ENCODE peak calls at places on chromosomes 2 and 18, in nine cellular contexts. B is upper lobe of right lung; I is CD8-positive, alpha-beta memory T cell; T is naive thymus-derived CD4-positive, alpha-beta T cell; G is uterus; H is heart left ventricle; J is tibial nerve; Y is ovary; D is neural progenitor cell. Q is an unnamed sample.

GRCh38 chr2:198127627-198128026 is 323.2 kb downstream of the PLCL1 start:
- DNase-seq in B (no peak), I (peak; percentile 7), T (peak; percentile 45), G (peak; percentile 19), H (peak; percentile 38), J (no peak), Y (peak; percentile 40), D (peak; percentile 81), Q (no peak)

GRCh38 chr18:8167036-8167435 is 442.2 kb upstream of the RAB12 start:
- DNase-seq in B (no peak), I (no peak), T (no peak), G (no peak), H (no peak), J (no peak), Y (no peak), D (no peak), Q (no peak)

GRCh38 chr2:79630060-79630459 is 117.2 kb downstream of the CTNNA2 start:
- DNase-seq in B (no peak), I (no peak), T (no peak), G (no peak), H (no peak), J (no peak), Y (no peak), D (no peak), Q (no peak)

GRCh38 chr2:122545821-122546220 is 790.4 kb downstream of the TSN start:
- DNase-seq in B (no peak), I (no peak), T (no peak), G (no peak), H (no peak), J (no peak), Y (no peak), D (no peak), Q (no peak)

GRCh38 chr2:152694161-152694661 is 23.1 kb downstream of the PRPF40A start:
- DNase-seq in B (no peak), I (peak; percentile 7), T (peak; percentile 17), G (no peak), H (no peak), J (no peak), Y (no peak), D (no peak), Q (no peak)

GRCh38 chr2:193153576-193153975 is 958.8 kb upstream of the TMEFF2 start:
- DNase-seq in B (no peak), I (no peak), T (no peak), G (no peak), H (no peak), J (no peak), Y (no peak), D (no peak), Q (no peak)

GRCh38 chr18:2881490-2882195 is 34.8 kb downstream of the EMILIN2 start:
- DNase-seq in B (no peak), I (no peak), T (no peak), G (peak; percentile 95), H (no peak), J (peak; percentile 61), Y (peak; percentile 91), D (no peak), Q (no peak)

GRCh38 chr2:210233487-210233886 is 8.2 kb upstream of the ACADL start:
- DNase-seq in B (peak; percentile 73), I (no peak), T (no peak), G (no peak), H (no peak), J (peak; percentile 90), Y (peak; percentile 83), D (no peak), Q (no peak)

GRCh38 chr2:10045561-10046355 is 2.4 kb downstream of the KLF11 start:
- DNase-seq in B (peak; percentile 67), I (no peak), T (no peak), G (no peak), H (no peak), J (no peak), Y (peak; percentile 62), D (no peak), Q (no peak)
- H3K4me1 ChIP-seq in B (peaks cover 38% of the 10 kb centered on the region), I (peaks cover 17% of the 10 kb centered on the region), T (peaks cover 6% of the 10 kb centered on the region), G (peaks cover 7% of the 10 kb centered on the region), H (peaks cover 39% of the 10 kb centered on the region), J (peaks cover 74% of the 10 kb centered on the region), Y (peaks cover 14% of the 10 kb centered on the region), D (peaks cover 3% of the 10 kb centered on the region), Q (peaks cover 72% of the 10 kb centered on the region)

DNA sequence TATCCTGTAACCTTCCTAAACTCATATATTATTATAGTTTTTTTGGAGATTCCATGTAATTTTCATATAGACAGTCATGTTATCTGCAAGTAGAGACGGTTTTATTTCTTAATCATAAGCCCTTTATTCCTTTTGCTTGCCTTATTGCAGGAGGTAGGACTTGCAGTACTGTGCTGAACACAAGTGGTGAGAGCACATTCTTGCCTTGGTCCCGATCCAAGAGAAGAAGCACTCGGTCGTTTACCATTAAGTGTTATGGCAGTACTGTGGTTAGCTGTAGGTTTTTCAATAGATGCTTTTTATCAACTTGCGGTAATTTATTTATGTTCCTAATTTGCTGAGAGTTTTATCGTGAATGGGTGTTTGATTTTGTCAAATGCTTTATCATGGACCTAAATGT is 305.7 kb downstream of the DYSF start:
- DNase-seq in B (no peak), I (no peak), T (no peak), G (no peak), H (no peak), J (no peak), Y (no peak), D (no peak), Q (no peak)
- H3K4me1 ChIP-seq in B (no peaks in the 10 kb centered on the region), I (no peaks in the 10 kb centered on the region), T (no peaks in the 10 kb centered on the region), G (no peaks in the 10 kb centered on the region), H (no peaks in the 10 kb centered on the region), J (no peaks in the 10 kb centered on the region), Y (no peaks in the 10 kb centered on the region), D (no peaks in the 10 kb centered on the region), Q (no peaks in the 10 kb centered on the region)

GRCh38 chr2:169761970-169762292 is 28.3 kb downstream of the KLHL23 start:
- DNase-seq in B (no peak), I (no peak), T (no peak), G (no peak), H (no peak), J (no peak), Y (no peak), D (no peak), Q (no peak)

GRCh38 chr2:169757778-169758177 is 24.1 kb downstream of the KLHL23 start:
- DNase-seq in B (no peak), I (no peak), T (no peak), G (no peak), H (no peak), J (no peak), Y (no peak), D (no peak), Q (no peak)

GRCh38 chr2:169757356-169757755 is 23.7 kb downstream of the KLHL23 start:
- DNase-seq in B (no peak), I (no peak), T (no peak), G (no peak), H (no peak), J (no peak), Y (no peak), D (no peak), Q (no peak)

GRCh38 chr2:169759987-169760386 is 26.4 kb downstream of the KLHL23 start:
- DNase-seq in B (no peak), I (no peak), T (no peak), G (no peak), H (no peak), J (no peak), Y (no peak), D (no peak), Q (no peak)

GRCh38 chr2:169761251-169761969 is 27.8 kb downstream of the KLHL23 start:
- DNase-seq in B (no peak), I (no peak), T (no peak), G (no peak), H (no peak), J (no peak), Y (no peak), D (no peak), Q (no peak)
- H3K4me1 ChIP-seq in B (no peaks in the 10 kb centered on the region), I (no peaks in the 10 kb centered on the region), T (no peaks in the 10 kb centered on the region), G (no peaks in the 10 kb centered on the region), H (no peaks in the 10 kb centered on the region), J (no peaks in the 10 kb centered on the region), Y (no peaks in the 10 kb centered on the region), D (no peaks in the 10 kb centered on the region), Q (no peaks in the 10 kb centered on the region)

GRCh38 chr2:36380624-36381481 is 25.3 kb downstream of the CRIM1 start:
- DNase-seq in B (peak; percentile 71), I (no peak), T (no peak), G (no peak), H (peak; percentile 46), J (no peak), Y (peak; percentile 43), D (peak; percentile 68), Q (no peak)
- H3K4me1 ChIP-seq in B (peaks cover 33% of the 10 kb centered on the region), I (no peaks in the 10 kb centered on the region), T (no peaks in the 10 kb centered on the region), G (peaks cover 2% of the 10 kb centered on the region), H (peaks cover 18% of the 10 kb centered on the region), J (peaks cover 53% of the 10 kb centered on the region), Y (peaks cover 22% of the 10 kb centered on the region), D (peaks cover 25% of the 10 kb centered on the region), Q (peaks cover 42% of the 10 kb centered on the region)

DNA sequence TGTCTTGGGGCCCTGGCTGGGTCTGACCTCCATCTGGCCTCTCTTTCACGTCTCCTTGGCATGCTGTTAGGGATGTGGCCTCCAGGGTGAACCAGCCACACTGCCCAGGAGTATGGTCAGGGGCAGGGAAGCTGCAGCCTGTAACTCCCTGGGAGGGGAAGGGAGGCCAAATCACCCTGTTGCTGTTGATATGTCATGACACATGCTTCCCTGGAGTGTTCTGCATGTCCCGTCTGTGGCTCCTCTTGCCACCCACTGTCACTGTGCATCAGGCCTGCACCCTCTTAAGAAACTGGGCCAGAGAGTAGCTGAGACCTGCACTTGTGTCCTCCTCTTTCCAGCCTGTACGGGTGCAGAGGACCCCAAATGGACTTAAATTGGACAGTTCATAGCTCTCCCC is 221.3 kb downstream of the FHOD3 start:
- DNase-seq in B (no peak), I (no peak), T (no peak), G (no peak), H (no peak), J (no peak), Y (no peak), D (no peak), Q (peak; percentile 82)
- H3K4me1 ChIP-seq in B (no peaks in the 10 kb centered on the region), I (no peaks in the 10 kb centered on the region), T (no peaks in the 10 kb centered on the region), G (no peaks in the 10 kb centered on the region), H (no peaks in the 10 kb centered on the region), J (peaks cover 11% of the 10 kb centered on the region), Y (no peaks in the 10 kb centered on the region), D (peaks cover 44% of the 10 kb centered on the region), Q (no peaks in the 10 kb centered on the region)